ENCODE peak calls at places on chromosomes 2 and 18, in seven cellular contexts. One of them, this sample, is unnamed. For H3K36me3, the result is how much of the 10 kb centered on the place peaks cover.

GRCh38 chr2:55490554-55490953 is 29.0 kb upstream of the CFAP36 start:
- DNase-seq in NT2/D1: no peak
- DNase-seq in CD8-positive, alpha-beta T cell: no peak
- DNase-seq in breast epithelium: no peak
- DNase-seq in neural progenitor cell: no peak
- DNase-seq in Peyer's patch: no peak
- DNase-seq in mammary epithelial cell: peak
- DNase-seq in this sample: peak

GRCh38 chr18:13577091-13577697 is 149.2 kb downstream of the FAM210A start:
- DNase-seq in NT2/D1: no peak
- DNase-seq in CD8-positive, alpha-beta T cell: no peak
- DNase-seq in breast epithelium: no peak
- DNase-seq in neural progenitor cell: no peak
- DNase-seq in Peyer's patch: no peak
- DNase-seq in mammary epithelial cell: peak
- DNase-seq in this sample: no peak

GRCh38 chr2:160920791-160921303 is 239.4 kb upstream of the TANK start:
- DNase-seq in NT2/D1: no peak
- DNase-seq in CD8-positive, alpha-beta T cell: no peak
- DNase-seq in breast epithelium: no peak
- DNase-seq in neural progenitor cell: no peak
- DNase-seq in Peyer's patch: no peak
- DNase-seq in mammary epithelial cell: peak
- DNase-seq in this sample: no peak

GRCh38 chr2:240806006-240806405 is 14.0 kb downstream of the KIF1A start:
- DNase-seq in NT2/D1: no peak
- DNase-seq in CD8-positive, alpha-beta T cell: no peak
- DNase-seq in breast epithelium: no peak
- DNase-seq in neural progenitor cell: no peak
- DNase-seq in Peyer's patch: no peak
- DNase-seq in mammary epithelial cell: no peak
- DNase-seq in this sample: no peak

GRCh38 chr2:36502081-36502480 is 95.9 kb downstream of the FEZ2 start:
- DNase-seq in NT2/D1: no peak
- DNase-seq in CD8-positive, alpha-beta T cell: no peak
- DNase-seq in breast epithelium: no peak
- DNase-seq in neural progenitor cell: no peak
- DNase-seq in Peyer's patch: no peak
- DNase-seq in mammary epithelial cell: no peak
- DNase-seq in this sample: no peak

GRCh38 chr2:105933906-105934305 is 189.2 kb downstream of the NCK2 start:
- DNase-seq in NT2/D1: no peak
- DNase-seq in CD8-positive, alpha-beta T cell: no peak
- DNase-seq in breast epithelium: peak
- DNase-seq in neural progenitor cell: no peak
- DNase-seq in Peyer's patch: no peak
- DNase-seq in mammary epithelial cell: no peak
- DNase-seq in this sample: no peak

GRCh38 chr2:122531803-122532344 is 776.4 kb downstream of the TSN start:
- DNase-seq in NT2/D1: peak
- DNase-seq in CD8-positive, alpha-beta T cell: no peak
- DNase-seq in breast epithelium: no peak
- DNase-seq in neural progenitor cell: peak
- DNase-seq in Peyer's patch: no peak
- DNase-seq in mammary epithelial cell: no peak
- DNase-seq in this sample: no peak

GRCh38 chr2:178211460-178211859 is 17.1 kb downstream of the OSBPL6 start:
- DNase-seq in NT2/D1: no peak
- DNase-seq in CD8-positive, alpha-beta T cell: no peak
- DNase-seq in breast epithelium: no peak
- DNase-seq in neural progenitor cell: no peak
- DNase-seq in Peyer's patch: no peak
- DNase-seq in mammary epithelial cell: no peak
- DNase-seq in this sample: no peak

GRCh38 chr2:216113572-216113971 is 4.4 kb downstream of the XRCC5 start:
- DNase-seq in NT2/D1: no peak
- DNase-seq in CD8-positive, alpha-beta T cell: no peak
- DNase-seq in breast epithelium: no peak
- DNase-seq in neural progenitor cell: no peak
- DNase-seq in Peyer's patch: no peak
- DNase-seq in mammary epithelial cell: no peak
- DNase-seq in this sample: no peak

GRCh38 chr18:21826196-21826595 is 85.6 kb downstream of the MIB1 start:
- DNase-seq in NT2/D1: no peak
- DNase-seq in CD8-positive, alpha-beta T cell: no peak
- DNase-seq in breast epithelium: no peak
- DNase-seq in neural progenitor cell: peak
- DNase-seq in Peyer's patch: no peak
- DNase-seq in mammary epithelial cell: peak
- DNase-seq in this sample: no peak

GRCh38 chr2:16487686-16488085 is 177.9 kb downstream of the CYRIA start:
- DNase-seq in NT2/D1: peak
- DNase-seq in CD8-positive, alpha-beta T cell: no peak
- DNase-seq in breast epithelium: no peak
- DNase-seq in neural progenitor cell: peak
- DNase-seq in Peyer's patch: no peak
- DNase-seq in mammary epithelial cell: peak
- DNase-seq in this sample: no peak

GRCh38 chr2:100230754-100231153 is 88.4 kb upstream of the AFF3 start:
- DNase-seq in NT2/D1: no peak
- DNase-seq in CD8-positive, alpha-beta T cell: no peak
- DNase-seq in breast epithelium: no peak
- DNase-seq in neural progenitor cell: no peak
- DNase-seq in Peyer's patch: no peak
- DNase-seq in mammary epithelial cell: no peak
- DNase-seq in this sample: no peak

DNA sequence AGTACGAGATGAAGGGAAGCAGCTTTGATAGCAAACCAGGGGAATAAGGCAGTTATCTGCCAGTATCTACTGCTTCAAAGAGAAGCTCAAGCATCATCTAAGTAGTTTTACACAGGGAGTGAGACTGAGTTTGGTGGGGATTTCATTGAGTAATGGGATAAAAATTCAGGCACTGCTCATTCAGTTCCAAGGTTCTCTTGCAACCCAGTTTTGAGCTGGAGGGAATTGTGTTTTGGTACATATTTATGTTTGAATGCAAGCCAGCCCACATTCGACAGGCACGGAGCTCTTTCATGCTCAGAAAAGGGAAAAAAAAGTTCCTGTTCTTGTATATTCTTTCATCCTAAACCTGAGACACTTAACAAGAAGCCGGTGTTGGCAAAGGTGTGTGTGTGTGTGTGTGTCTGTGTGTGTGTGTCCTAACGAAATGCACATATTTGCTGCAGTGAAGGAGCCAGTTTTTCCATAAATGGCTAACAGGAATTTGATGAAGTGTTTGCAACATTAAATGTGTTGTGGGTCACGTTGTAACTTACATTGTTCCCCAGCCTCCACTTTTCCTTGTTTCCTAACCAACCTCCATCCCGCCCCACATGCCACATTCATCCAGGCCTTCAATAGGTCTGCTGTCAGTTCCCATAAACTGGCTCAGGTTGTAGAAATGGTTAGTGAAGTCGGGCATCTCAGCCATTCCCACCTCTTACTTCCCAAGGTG is 311.1 kb downstream of the TXNL1 start:
- DNase-seq in NT2/D1: no peak
- DNase-seq in CD8-positive, alpha-beta T cell: no peak
- DNase-seq in breast epithelium: no peak
- DNase-seq in neural progenitor cell: no peak
- DNase-seq in Peyer's patch: no peak
- DNase-seq in mammary epithelial cell: no peak
- DNase-seq in this sample: no peak
- H3K36me3 ChIP-seq in NT2/D1: under half
- H3K36me3 ChIP-seq in CD8-positive, alpha-beta T cell: under half
- H3K36me3 ChIP-seq in breast epithelium: under half
- H3K36me3 ChIP-seq in neural progenitor cell: under half
- H3K36me3 ChIP-seq in Peyer's patch: under half
- H3K36me3 ChIP-seq in mammary epithelial cell: under half
- H3K36me3 ChIP-seq in this sample: under half

DNA sequence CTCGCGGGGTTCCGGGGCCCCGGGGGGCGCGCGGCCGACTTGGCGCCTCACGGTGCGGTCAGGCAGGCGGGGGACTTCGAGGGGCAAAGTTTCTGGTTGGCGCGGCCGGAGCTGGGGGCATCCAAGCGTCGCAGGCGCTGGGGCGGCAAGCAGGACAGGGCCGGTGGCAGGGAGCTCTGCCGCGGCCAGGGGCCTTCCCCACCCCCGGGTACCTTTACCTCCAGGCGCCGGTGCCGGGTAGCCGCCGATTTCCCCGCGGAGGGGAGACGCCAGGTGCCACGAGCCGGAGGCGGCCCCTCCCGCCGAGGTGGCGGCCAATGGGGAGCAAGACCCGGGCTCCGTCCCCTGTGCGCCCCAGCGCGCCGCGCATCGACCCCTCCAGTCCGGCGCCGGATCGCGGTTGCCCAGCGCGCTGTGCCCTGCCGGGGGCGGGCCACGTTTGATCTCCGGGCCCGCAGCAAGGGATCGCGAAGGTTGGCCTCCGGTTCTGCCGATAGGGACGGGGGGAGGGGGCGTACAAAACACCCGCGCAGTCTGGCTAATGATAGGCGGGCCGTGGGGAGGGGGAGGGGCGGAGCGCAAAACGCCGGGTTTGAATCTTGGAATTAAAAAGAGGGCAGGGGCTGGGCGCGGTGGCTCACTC is at the start of gene ST8SIA5:
- DNase-seq in NT2/D1: no peak
- DNase-seq in CD8-positive, alpha-beta T cell: no peak
- DNase-seq in breast epithelium: no peak
- DNase-seq in neural progenitor cell: peak
- DNase-seq in Peyer's patch: no peak
- DNase-seq in mammary epithelial cell: no peak
- DNase-seq in this sample: no peak
- H3K4me3 ChIP-seq in NT2/D1: peak
- H3K4me3 ChIP-seq in CD8-positive, alpha-beta T cell: no peak
- H3K4me3 ChIP-seq in breast epithelium: no peak
- H3K4me3 ChIP-seq in neural progenitor cell: peak
- H3K4me3 ChIP-seq in Peyer's patch: peak
- H3K4me3 ChIP-seq in mammary epithelial cell: peak
- H3K4me3 ChIP-seq in this sample: no peak

GRCh38 chr2:101262142-101262541 is 9.5 kb downstream of the CNOT11 start:
- DNase-seq in NT2/D1: no peak
- DNase-seq in CD8-positive, alpha-beta T cell: no peak
- DNase-seq in breast epithelium: no peak
- DNase-seq in neural progenitor cell: no peak
- DNase-seq in Peyer's patch: no peak
- DNase-seq in mammary epithelial cell: no peak
- DNase-seq in this sample: no peak

GRCh38 chr2:101264360-101264939 is 11.8 kb downstream of the CNOT11 start:
- DNase-seq in NT2/D1: no peak
- DNase-seq in CD8-positive, alpha-beta T cell: no peak
- DNase-seq in breast epithelium: no peak
- DNase-seq in neural progenitor cell: no peak
- DNase-seq in Peyer's patch: no peak
- DNase-seq in mammary epithelial cell: no peak
- DNase-seq in this sample: no peak

GRCh38 chr2:101267671-101268656 is 15.3 kb downstream of the CNOT11 start:
- DNase-seq in NT2/D1: no peak
- DNase-seq in CD8-positive, alpha-beta T cell: no peak
- DNase-seq in breast epithelium: no peak
- DNase-seq in neural progenitor cell: no peak
- DNase-seq in Peyer's patch: no peak
- DNase-seq in mammary epithelial cell: no peak
- DNase-seq in this sample: no peak

GRCh38 chr2:101265893-101266499 is 13.3 kb downstream of the CNOT11 start:
- DNase-seq in NT2/D1: no peak
- DNase-seq in CD8-positive, alpha-beta T cell: no peak
- DNase-seq in breast epithelium: no peak
- DNase-seq in neural progenitor cell: no peak
- DNase-seq in Peyer's patch: no peak
- DNase-seq in mammary epithelial cell: peak
- DNase-seq in this sample: no peak

GRCh38 chr2:101263377-101263800 is 10.7 kb downstream of the CNOT11 start:
- DNase-seq in NT2/D1: no peak
- DNase-seq in CD8-positive, alpha-beta T cell: no peak
- DNase-seq in breast epithelium: no peak
- DNase-seq in neural progenitor cell: no peak
- DNase-seq in Peyer's patch: no peak
- DNase-seq in mammary epithelial cell: no peak
- DNase-seq in this sample: no peak
- H3K36me3 ChIP-seq in NT2/D1: half or more
- H3K36me3 ChIP-seq in CD8-positive, alpha-beta T cell: half or more
- H3K36me3 ChIP-seq in breast epithelium: under half
- H3K36me3 ChIP-seq in neural progenitor cell: under half
- H3K36me3 ChIP-seq in Peyer's patch: under half
- H3K36me3 ChIP-seq in mammary epithelial cell: under half
- H3K36me3 ChIP-seq in this sample: under half

GRCh38 chr2:48435909-48436308 is 94.0 kb upstream of the STON1 start:
- DNase-seq in NT2/D1: no peak
- DNase-seq in CD8-positive, alpha-beta T cell: no peak
- DNase-seq in breast epithelium: no peak
- DNase-seq in neural progenitor cell: no peak
- DNase-seq in Peyer's patch: no peak
- DNase-seq in mammary epithelial cell: no peak
- DNase-seq in this sample: no peak

GRCh38 chr2:48430528-48430927 is 99.4 kb upstream of the STON1 start:
- DNase-seq in NT2/D1: no peak
- DNase-seq in CD8-positive, alpha-beta T cell: no peak
- DNase-seq in breast epithelium: no peak
- DNase-seq in neural progenitor cell: no peak
- DNase-seq in Peyer's patch: no peak
- DNase-seq in mammary epithelial cell: no peak
- DNase-seq in this sample: no peak

GRCh38 chr2:48438266-48438665 is 91.7 kb upstream of the STON1 start:
- DNase-seq in NT2/D1: no peak
- DNase-seq in CD8-positive, alpha-beta T cell: no peak
- DNase-seq in breast epithelium: no peak
- DNase-seq in neural progenitor cell: no peak
- DNase-seq in Peyer's patch: no peak
- DNase-seq in mammary epithelial cell: no peak
- DNase-seq in this sample: no peak

GRCh38 chr2:48434101-48434500 is 95.9 kb upstream of the STON1 start:
- DNase-seq in NT2/D1: no peak
- DNase-seq in CD8-positive, alpha-beta T cell: no peak
- DNase-seq in breast epithelium: no peak
- DNase-seq in neural progenitor cell: no peak
- DNase-seq in Peyer's patch: no peak
- DNase-seq in mammary epithelial cell: no peak
- DNase-seq in this sample: no peak

GRCh38 chr2:48433682-48434081 is 96.3 kb upstream of the STON1 start:
- DNase-seq in NT2/D1: no peak
- DNase-seq in CD8-positive, alpha-beta T cell: no peak
- DNase-seq in breast epithelium: no peak
- DNase-seq in neural progenitor cell: no peak
- DNase-seq in Peyer's patch: peak
- DNase-seq in mammary epithelial cell: no peak
- DNase-seq in this sample: no peak
- H3K4me3 ChIP-seq in NT2/D1: no peak
- H3K4me3 ChIP-seq in CD8-positive, alpha-beta T cell: no peak
- H3K4me3 ChIP-seq in breast epithelium: no peak
- H3K4me3 ChIP-seq in neural progenitor cell: no peak
- H3K4me3 ChIP-seq in Peyer's patch: no peak
- H3K4me3 ChIP-seq in mammary epithelial cell: no peak
- H3K4me3 ChIP-seq in this sample: no peak

GRCh38 chr2:58427572-58428285 is 186.6 kb upstream of the FANCL start:
- DNase-seq in NT2/D1: peak
- DNase-seq in CD8-positive, alpha-beta T cell: no peak
- DNase-seq in breast epithelium: no peak
- DNase-seq in neural progenitor cell: peak
- DNase-seq in Peyer's patch: no peak
- DNase-seq in mammary epithelial cell: peak
- DNase-seq in this sample: peak
- H3K36me3 ChIP-seq in NT2/D1: under half
- H3K36me3 ChIP-seq in CD8-positive, alpha-beta T cell: under half
- H3K36me3 ChIP-seq in breast epithelium: under half
- H3K36me3 ChIP-seq in neural progenitor cell: under half
- H3K36me3 ChIP-seq in Peyer's patch: under half
- H3K36me3 ChIP-seq in mammary epithelial cell: under half
- H3K36me3 ChIP-seq in this sample: under half

This sample was measured in pancreas.